ENCODE peak calls at places on chromosomes 1 and 21, in seven cellular contexts. J is fibroblast of lung, Y is PC-3, X is astrocyte, W is PC-9, A is MM.1S, D is trophoblast cell. Q is an unnamed sample.

GRCh38 chr1:96306809-96307208 is 414.8 kb upstream of the PTBP2 start:
- DNase-seq in A (no peak), J (peak; percentile 51), Y (peak; percentile 48), X (peak; percentile 75), W (no peak), D (no peak), Q (no peak)

GRCh38 chr1:165539306-165539705 is 4.5 kb upstream of the LRRC52 start:
- DNase-seq in W (peak; percentile 39), X (no peak), A (no peak), Y (peak; percentile 84), D (peak; percentile 93), J (no peak), Q (no peak)

GRCh38 chr1:36099681-36100341 is 11.1 kb downstream of the ADPRS start:
- DNase-seq in Y (peak; percentile 85), X (peak; percentile 46), A (peak; percentile 67), D (peak; percentile 83), J (peak; percentile 70), W (peak; percentile 94), Q (peak; percentile 77)

GRCh38 chr1:103110701-103111100 is 2.4 kb upstream of the COL11A1 start:
- DNase-seq in A (no peak), J (no peak), Y (no peak), D (no peak), X (peak; percentile 3), W (no peak), Q (no peak)

GRCh38 chr1:82177190-82177589 is 376.5 kb downstream of the ADGRL2 start:
- DNase-seq in A (no peak), X (peak; percentile 48), J (peak; percentile 70), D (no peak), Y (peak; percentile 8), W (no peak), Q (no peak)

GRCh38 chr1:205706601-205707502 is 26.5 kb upstream of the SLC45A3 start:
- DNase-seq in X (no peak), D (no peak), J (peak; percentile 37), Y (no peak), W (no peak), A (no peak), Q (no peak)

GRCh38 chr1:193767891-193768290 is 581.5 kb upstream of the B3GALT2 start:
- DNase-seq in J (no peak), X (no peak), W (no peak), A (no peak), Y (no peak), D (no peak), Q (no peak)

GRCh38 chr21:46124926-46125845 is 27.3 kb downstream of the COL6A2 start:
- DNase-seq in J (no peak), A (no peak), W (no peak), X (no peak), Y (no peak), D (no peak), Q (no peak)

GRCh38 chr1:93575586-93576271 is 105.9 kb downstream of the BCAR3 start:
- DNase-seq in Y (no peak), A (no peak), W (no peak), J (no peak), X (no peak), D (peak; percentile 93), Q (no peak)

GRCh38 chr1:113146242-113147072 is 73.5 kb downstream of the LRIG2 start:
- DNase-seq in Y (no peak), D (peak; percentile 84), W (no peak), X (peak; percentile 58), J (no peak), A (no peak), Q (no peak)

GRCh38 chr1:50735443-50735842 is 224.6 kb downstream of the FAF1 start:
- DNase-seq in X (peak; percentile 3), J (peak; percentile 53), Y (peak; percentile 50), A (no peak), D (peak; percentile 63), W (no peak), Q (peak; percentile 33)

GRCh38 chr1:228849011-228849541 is 113.8 kb downstream of the RHOU start:
- DNase-seq in D (no peak), J (no peak), X (no peak), Y (no peak), A (peak; percentile 58), W (no peak), Q (no peak)

GRCh38 chr1:173190101-173190895 is 16.8 kb downstream of the TNFSF4 start:
- DNase-seq in A (peak; percentile 77), X (peak; percentile 88), J (peak; percentile 86), W (peak; percentile 80), D (peak; percentile 22), Y (peak; percentile 86), Q (no peak)

GRCh38 chr1:154943649-154944421 is 7.3 kb upstream of the PMVK start:
- DNase-seq in Y (peak; percentile 64), W (peak; percentile 35), A (peak; percentile 75), J (peak; percentile 31), D (peak; percentile 43), X (no peak), Q (peak; percentile 67)

GRCh38 chr1:228691926-228692325 is 43.4 kb upstream of the RHOU start:
- DNase-seq in J (peak; percentile 55), D (peak; percentile 87), A (peak; percentile 75), X (peak; percentile 19), W (peak; percentile 11), Y (peak; percentile 86), Q (peak; percentile 38)

GRCh38 chr1:201488817-201489581 is 17.9 kb downstream of the CSRP1 start:
- DNase-seq in Y (peak; percentile 94), D (no peak), X (peak; percentile 93), A (no peak), W (peak; percentile 95), J (peak; percentile 97), Q (no peak)

GRCh38 chr1:31356427-31356826 is 16.4 kb downstream of the FABP3 start:
- DNase-seq in W (no peak), A (no peak), J (no peak), Y (no peak), D (no peak), X (no peak), Q (no peak)

GRCh38 chr1:28822779-28823178 is 10.8 kb downstream of the OPRD1 start:
- DNase-seq in X (no peak), A (no peak), Y (no peak), J (no peak), D (no peak), W (no peak), Q (no peak)

GRCh38 chr1:98472878-98473277 is 188.6 kb upstream of the SNX7 start:
- DNase-seq in A (no peak), D (no peak), Y (no peak), W (no peak), J (no peak), X (no peak), Q (no peak)

GRCh38 chr1:72586023-72586685 is 303.8 kb upstream of the NEGR1 start:
- DNase-seq in D (no peak), Y (no peak), W (no peak), X (no peak), J (no peak), A (no peak), Q (no peak)

GRCh38 chr21:25080706-25081495 is 526.4 kb downstream of the MRPL39 start:
- DNase-seq in X (peak; percentile 74), W (no peak), A (no peak), Y (no peak), D (no peak), J (peak; percentile 9), Q (no peak)

DNA sequence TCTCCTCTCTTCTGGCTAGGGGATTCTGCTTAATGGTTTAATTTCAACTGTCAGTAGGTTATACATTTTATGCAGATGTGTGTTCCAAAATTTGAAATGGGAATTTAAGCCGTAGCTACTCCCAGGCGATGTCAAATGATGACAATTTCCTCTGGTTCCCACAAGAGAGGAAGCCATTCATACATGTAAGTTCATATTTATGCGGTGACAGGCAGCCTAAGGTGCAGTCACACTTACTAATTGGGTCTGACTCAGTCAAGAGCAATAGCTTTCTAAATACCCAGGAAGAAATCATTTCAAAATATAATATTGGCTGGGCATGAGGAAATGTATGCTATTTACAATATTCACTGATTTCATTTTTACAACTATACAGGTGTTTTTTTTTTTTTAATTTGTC is 1.3 kb downstream of the DSCAM start:
- DNase-seq in J (no peak), A (no peak), Y (peak; percentile 17), X (peak; percentile 42), D (peak; percentile 86), W (no peak), Q (no peak)
- H3K27ac ChIP-seq in J (no peak overlapping the region), A (no peak overlapping the region), Y (no peak overlapping the region), X (peak overlapping the region; percentile 7), D (no peak overlapping the region), W (no peak overlapping the region), Q (no peak overlapping the region)

GRCh38 chr1:116806671-116807070 is 52.4 kb downstream of the CD2 start:
- DNase-seq in J (no peak), X (no peak), D (no peak), W (no peak), A (no peak), Y (no peak), Q (no peak)
- H3K4me2 ChIP-seq in J (no peak overlapping the region), X (no peak overlapping the region), D (no peak overlapping the region), W (no peak overlapping the region), A (peak overlapping the region; percentile 27), Y (no peak overlapping the region), Q (no peak overlapping the region)

GRCh38 chr1:2273401-2274090 is 45.4 kb downstream of the SKI start:
- DNase-seq in Y (no peak), D (no peak), A (no peak), X (no peak), J (no peak), W (no peak), Q (no peak)

GRCh38 chr1:2271841-2272655 is 43.9 kb downstream of the SKI start:
- DNase-seq in Y (no peak), A (no peak), D (no peak), W (no peak), J (no peak), X (no peak), Q (no peak)

GRCh38 chr1:2271134-2271785 is 43.1 kb downstream of the SKI start:
- DNase-seq in D (no peak), X (no peak), A (no peak), Y (no peak), W (no peak), J (no peak), Q (no peak)

GRCh38 chr1:2274231-2274967 is 46.3 kb downstream of the SKI start:
- DNase-seq in J (no peak), D (no peak), A (no peak), Y (no peak), W (no peak), X (no peak), Q (no peak)

DNA sequence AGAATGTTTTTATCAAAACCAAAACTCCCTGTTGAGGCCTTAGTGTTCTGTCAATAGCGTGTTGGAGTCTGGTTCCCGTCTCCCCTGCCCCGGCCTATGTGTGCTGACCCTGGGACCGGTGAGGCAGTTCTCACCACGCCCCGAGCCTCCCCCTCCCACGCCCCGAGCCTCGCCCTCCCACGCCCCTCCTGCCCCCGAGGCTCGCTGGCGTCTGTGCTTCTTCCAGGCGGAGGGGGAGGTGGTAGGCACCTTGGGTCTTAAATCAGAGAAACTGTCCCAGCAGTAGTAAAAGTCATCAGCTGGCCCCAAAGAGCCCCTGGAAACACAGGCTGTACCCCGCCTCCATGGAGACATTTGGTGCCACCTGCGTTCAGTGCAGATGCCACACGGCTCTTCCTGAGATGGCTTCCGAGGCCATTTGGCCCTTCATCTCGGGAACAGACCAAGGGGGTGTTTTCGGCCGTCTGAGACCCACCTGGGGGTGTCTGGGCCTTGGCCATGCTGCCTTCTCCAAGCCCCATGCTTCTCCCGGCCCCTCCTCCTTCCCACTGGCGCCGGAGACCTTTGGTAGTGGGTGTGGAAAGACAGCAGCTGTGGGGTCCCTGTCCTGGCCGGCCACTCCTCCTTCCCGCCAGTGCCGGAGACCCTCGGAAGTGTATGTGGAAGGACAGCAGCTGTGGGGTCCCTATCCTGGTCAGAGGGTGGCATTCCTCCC is 44.7 kb downstream of the SKI start:
- DNase-seq in J (no peak), A (no peak), W (no peak), D (no peak), Y (no peak), X (no peak), Q (no peak)
- H3K79me2 ChIP-seq in J (peaks cover 97% of the 10 kb centered on the region), A (peaks cover 20% of the 10 kb centered on the region), W (peaks cover 83% of the 10 kb centered on the region), D (peaks cover 35% of the 10 kb centered on the region), Y (peaks cover 99% of the 10 kb centered on the region), X (peaks cover 99% of the 10 kb centered on the region), Q (no peaks in the 10 kb centered on the region)

GRCh38 chr1:59058681-59059441 is 238.0 kb upstream of the FGGY start:
- DNase-seq in D (no peak), Y (no peak), W (no peak), A (peak; percentile 18), X (no peak), J (no peak), Q (no peak)
- H3K27ac ChIP-seq in D (no peak overlapping the region), Y (no peak overlapping the region), W (no peak overlapping the region), A (no peak overlapping the region), X (no peak overlapping the region), J (no peak overlapping the region), Q (no peak overlapping the region)

Q was measured in OCI-LY7.